ENCODE peak calls at places on chromosome 16, in six cellular contexts. G is Calu3, T is hippocampal formation, I is cardiac fibroblast, R is esophagus squamous epithelium, Y is endothelial cell. Z is an unnamed sample.

GRCh38 chr16:8949536-8950418 is 13.9 kb downstream of the USP7 start:
- DNase-seq in R (no peak), Y (no peak), G (no peak), I (no peak), T (no peak), Z (no peak)

GRCh38 chr16:35747658-35748455 is 2288.4 kb downstream of the TP53TG3F start:
- DNase-seq in Y (no peak), G (no peak), T (no peak), R (no peak), I (no peak), Z (no peak)

GRCh38 chr16:54342001-54342776 is 55.6 kb upstream of the IRX3 start:
- DNase-seq in I (peak), G (no peak), Y (no peak), T (no peak), R (no peak), Z (no peak)

GRCh38 chr16:29321000-29321393 is 85.5 kb downstream of the NPIPB11 start:
- DNase-seq in I (no peak), T (no peak), Y (no peak), R (no peak), G (no peak), Z (no peak)

GRCh38 chr16:66274335-66275110 is 92.0 kb upstream of the CDH5 start:
- DNase-seq in I (peak), Y (no peak), T (no peak), G (no peak), R (no peak), Z (no peak)

GRCh38 chr16:27269300-27270150 is 953 bp upstream of the NSMCE1 start:
- DNase-seq in I (no peak), T (no peak), R (no peak), Y (no peak), G (no peak), Z (no peak)

GRCh38 chr16:26951950-26952349 is 114.8 kb upstream of the C16orf82 start:
- DNase-seq in T (no peak), I (no peak), R (no peak), Y (no peak), G (no peak), Z (no peak)

GRCh38 chr16:67544844-67545664 is 16.4 kb downstream of the RIPOR1 start:
- DNase-seq in R (no peak), G (no peak), I (no peak), Y (no peak), T (no peak), Z (peak)

GRCh38 chr16:22161999-22162657 is at the start of gene SDR42E2:
- DNase-seq in I (no peak), R (no peak), T (no peak), G (peak), Y (peak), Z (no peak)

GRCh38 chr16:68319185-68319908 is 8.5 kb downstream of the PRMT7 start:
- DNase-seq in G (no peak), I (no peak), T (no peak), Y (no peak), R (no peak), Z (no peak)

GRCh38 chr16:56616608-56617211 is 8.3 kb downstream of the MT2A start:
- DNase-seq in Y (no peak), G (no peak), I (no peak), R (no peak), T (no peak), Z (no peak)

GRCh38 chr16:49821156-49821555 is 34.8 kb downstream of the ZNF423 start:
- DNase-seq in Y (no peak), G (no peak), I (no peak), T (no peak), R (no peak), Z (no peak)

GRCh38 chr16:27641260-27641659 is 91.3 kb downstream of the KATNIP start:
- DNase-seq in R (no peak), T (no peak), Y (no peak), I (no peak), G (no peak), Z (no peak)

GRCh38 chr16:4388275-4389021 is 16.8 kb downstream of the VASN start:
- DNase-seq in G (no peak), T (no peak), Y (no peak), I (peak), R (no peak), Z (peak)

GRCh38 chr16:28905800-28906372 is 19.2 kb downstream of the RABEP2 start:
- DNase-seq in R (no peak), T (no peak), G (no peak), Y (no peak), I (no peak), Z (no peak)

GRCh38 chr16:54817432-54817831 is 113.2 kb upstream of the IRX5 start:
- DNase-seq in Y (peak), I (peak), T (no peak), G (peak), R (no peak), Z (no peak)

GRCh38 chr16:2271848-2272461 is 4.0 kb upstream of the RNPS1 start:
- DNase-seq in G (no peak), Y (no peak), T (no peak), I (no peak), R (no peak), Z (peak)

GRCh38 chr16:23079683-23080221 is 69.5 kb downstream of the USP31 start:
- DNase-seq in Y (no peak), G (peak), T (no peak), I (no peak), R (no peak), Z (no peak)

GRCh38 chr16:3157229-3158013 is 22.6 kb downstream of the ZNF213 start:
- DNase-seq in T (peak), R (no peak), G (peak), Y (peak), I (peak), Z (peak)

GRCh38 chr16:23948949-23949392 is 113.2 kb downstream of the PRKCB start:
- DNase-seq in G (no peak), R (no peak), Y (no peak), I (no peak), T (no peak), Z (no peak)

GRCh38 chr16:19113577-19114358 is at the start of gene ITPRIPL2:
- DNase-seq in Y (peak), R (no peak), I (peak), T (peak), G (peak), Z (peak)

GRCh38 chr16:1789643-1790045 is 3.9 kb downstream of the IGFALS start:
- DNase-seq in Y (no peak), T (no peak), R (no peak), I (no peak), G (no peak), Z (peak)

GRCh38 chr16:70804153-70804728 is 3.3 kb upstream of the VAC14 start:
- DNase-seq in Y (no peak), I (peak), G (no peak), T (no peak), R (no peak), Z (no peak)

GRCh38 chr16:52997922-52998321 is 54.8 kb downstream of the CHD9NB start:
- DNase-seq in R (no peak), I (no peak), T (no peak), Y (no peak), G (no peak), Z (no peak)